ENCODE peak calls at places on chromosomes 12 and 14, in nine cellular contexts. E is heart right ventricle, B is GM23338, F is cardiac muscle cell, H is esophagus muscularis mucosa, X is Peyer's patch, O is fibroblast of mammary gland, M is RWPE1, K is AG09309. V is an unnamed sample.

GRCh38 chr12:120228291-120229070 is 27.6 kb upstream of the RPLP0 start:
- DNase-seq in X (peak), E (peak), M (peak), K (peak), F (peak), B (peak), H (no peak), O (peak), V (peak)

GRCh38 chr12:92272301-92272964 is 126.8 kb upstream of the BTG1 start:
- DNase-seq in B (peak), E (no peak), X (no peak), M (peak), H (peak), K (no peak), O (no peak), F (no peak), V (no peak)

GRCh38 chr14:64324461-64325255 is 30.5 kb upstream of the ESR2 start:
- DNase-seq in O (peak), F (no peak), E (no peak), B (no peak), H (no peak), M (peak), X (no peak), K (peak), V (no peak)

GRCh38 chr12:96263449-96263902 is 69.3 kb downstream of the ELK3 start:
- DNase-seq in M (no peak), H (no peak), E (peak), X (no peak), B (peak), F (no peak), K (no peak), O (no peak), V (no peak)

GRCh38 chr12:63150255-63151060 is 543 bp downstream of the AVPR1A start:
- DNase-seq in B (peak), O (no peak), M (no peak), H (no peak), K (no peak), E (peak), X (no peak), F (peak), V (no peak)

GRCh38 chr14:63564318-63564717 is 21.1 kb upstream of the PPP2R5E start:
- DNase-seq in B (no peak), E (no peak), M (no peak), O (no peak), K (no peak), F (no peak), X (no peak), H (no peak), V (no peak)

GRCh38 chr12:79983969-79984629 is 49.2 kb upstream of the PPP1R12A start:
- DNase-seq in X (no peak), E (no peak), O (peak), B (no peak), K (peak), H (no peak), F (no peak), M (peak), V (no peak)

GRCh38 chr12:124605150-124605549 is 37.7 kb upstream of the NCOR2 start:
- DNase-seq in H (no peak), B (no peak), M (no peak), F (no peak), K (no peak), E (no peak), O (no peak), X (no peak), V (no peak)

GRCh38 chr14:102578821-102579220 is 13.6 kb upstream of the RCOR1 start:
- DNase-seq in M (no peak), K (no peak), H (no peak), B (no peak), F (no peak), E (no peak), X (no peak), O (no peak), V (no peak)

GRCh38 chr12:131829795-131830334 is 1.7 kb downstream of the MMP17 start:
- DNase-seq in M (no peak), B (no peak), H (no peak), O (no peak), K (no peak), E (no peak), X (no peak), F (no peak), V (no peak)

GRCh38 chr12:106358410-106359241 is 1.1 kb downstream of the POLR3B start:
- DNase-seq in E (peak), M (no peak), K (peak), F (no peak), H (no peak), O (peak), B (no peak), X (peak), V (no peak)

GRCh38 chr12:117832459-117833457 is 136.0 kb downstream of the KSR2 start:
- DNase-seq in H (no peak), E (no peak), F (no peak), B (no peak), M (peak), O (peak), X (no peak), K (peak), V (no peak)

GRCh38 chr12:111257435-111257902 is 111.4 kb downstream of the PHETA1 start:
- DNase-seq in H (no peak), B (no peak), K (no peak), E (no peak), O (no peak), M (no peak), F (no peak), X (no peak), V (no peak)

GRCh38 chr14:80427101-80427500 is 215.8 kb upstream of the DIO2 start:
- DNase-seq in K (no peak), O (peak), M (no peak), H (no peak), B (no peak), F (no peak), X (no peak), E (no peak), V (no peak)

GRCh38 chr12:49017764-49018281 is 753 bp downstream of the PRKAG1 start:
- DNase-seq in E (no peak), O (peak), X (no peak), M (no peak), B (no peak), H (no peak), F (peak), K (no peak), V (no peak)

GRCh38 chr12:48072266-48072665 is 33.6 kb downstream of the SENP1 start:
- DNase-seq in O (no peak), H (no peak), K (no peak), B (no peak), X (no peak), E (no peak), F (no peak), M (no peak), V (no peak)

GRCh38 chr12:70598467-70599194 is 38.6 kb downstream of the PTPRB start:
- DNase-seq in H (no peak), O (no peak), X (no peak), E (no peak), F (peak), B (no peak), M (no peak), K (no peak), V (no peak)

GRCh38 chr12:61362037-61362436 is 898.2 kb upstream of the USP15 start:
- DNase-seq in E (no peak), O (no peak), X (no peak), F (no peak), M (no peak), K (no peak), B (no peak), H (no peak), V (no peak)

GRCh38 chr14:55556929-55557623 is 22.9 kb upstream of the KTN1 start:
- DNase-seq in E (peak), H (no peak), F (peak), K (peak), X (peak), B (no peak), O (peak), M (peak), V (no peak)

GRCh38 chr12:123713398-123714301 is 1.5 kb downstream of the ATP6V0A2 start:
- DNase-seq in K (no peak), X (peak), B (no peak), E (no peak), H (no peak), O (peak), F (no peak), M (no peak), V (no peak)

GRCh38 chr14:21068521-21069387 is 1.4 kb upstream of the ARHGEF40 start:
- DNase-seq in F (peak), H (no peak), E (peak), X (peak), B (peak), M (peak), O (peak), K (no peak), V (peak)

GRCh38 chr12:53231859-53232640 is at the start of gene RARG:
- DNase-seq in X (peak), O (peak), M (peak), K (no peak), F (no peak), B (peak), H (no peak), E (peak), V (no peak)

GRCh38 chr12:12244341-12244740 is 22.5 kb downstream of the LRP6 start:
- DNase-seq in E (no peak), K (no peak), M (no peak), H (no peak), O (no peak), X (no peak), F (no peak), B (no peak), V (no peak)

GRCh38 chr14:77265187-77265515 is 5.9 kb downstream of the NGB start:
- DNase-seq in M (no peak), B (no peak), E (no peak), O (no peak), K (no peak), H (no peak), X (no peak), F (no peak), V (no peak)

GRCh38 chr14:25868521-25869314 is 729.1 kb downstream of the NOVA1 start:
- DNase-seq in H (no peak), O (no peak), K (no peak), X (no peak), M (no peak), B (peak), F (no peak), E (no peak), V (no peak)

GRCh38 chr14:60051690-60052324 is 39.9 kb upstream of the PCNX4 start:
- DNase-seq in F (no peak), B (no peak), H (no peak), M (no peak), K (peak), E (no peak), X (no peak), O (peak), V (no peak)

GRCh38 chr12:110174373-110174996 is 50.3 kb downstream of the IFT81 start:
- DNase-seq in H (no peak), F (no peak), B (no peak), X (no peak), K (no peak), O (no peak), M (no peak), E (no peak), V (no peak)

GRCh38 chr14:104023325-104024055 is 62.0 kb upstream of the ASPG start:
- DNase-seq in M (no peak), X (no peak), B (no peak), O (peak), K (no peak), E (no peak), H (no peak), F (no peak), V (no peak)

GRCh38 chr14:104020471-104020870 is 65.0 kb upstream of the ASPG start:
- DNase-seq in X (no peak), F (no peak), E (no peak), K (no peak), H (no peak), M (no peak), O (no peak), B (no peak), V (no peak)

GRCh38 chr14:104019029-104019428 is 66.5 kb upstream of the ASPG start:
- DNase-seq in X (no peak), B (no peak), F (no peak), O (no peak), K (no peak), E (no peak), M (no peak), H (no peak), V (no peak)

GRCh38 chr14:104016873-104017650 is 68.4 kb upstream of the ASPG start:
- DNase-seq in K (no peak), O (no peak), H (no peak), X (no peak), F (no peak), M (no peak), B (no peak), E (no peak), V (no peak)

GRCh38 chr14:104019806-104020205 is 65.7 kb upstream of the ASPG start:
- DNase-seq in X (no peak), F (no peak), E (no peak), M (no peak), K (no peak), O (no peak), H (no peak), B (no peak), V (no peak)
- TF ChIP-seq CTCF in X (no peak), F (no peak), E (no peak), M (no peak), K (no peak), O (no peak), H (no peak), B (peak), V (no peak)

GRCh38 chr12:32402170-32402569 is 2.8 kb downstream of the FGD4 start:
- DNase-seq in M (no peak), H (no peak), X (no peak), E (no peak), F (no peak), K (no peak), B (no peak), O (no peak), V (no peak)
- TF ChIP-seq CTCF in M (no peak), H (no peak), X (no peak), E (no peak), F (no peak), K (no peak), B (peak), O (no peak), V (no peak)

GRCh38 chr12:2640281-2640680 is 154.5 kb upstream of the FKBP4 start:
- DNase-seq in B (no peak), H (no peak), K (peak), E (no peak), O (peak), F (no peak), M (peak), X (peak), V (no peak)
- TF ChIP-seq CTCF in B (peak), H (no peak), K (peak), E (no peak), O (peak), F (peak), M (no peak), X (no peak), V (no peak)

GRCh38 chr12:14930299-14930698 is 8.0 kb downstream of the ERP27 start:
- DNase-seq in F (no peak), M (no peak), O (no peak), H (no peak), B (no peak), K (no peak), E (no peak), X (no peak), V (no peak)
- TF ChIP-seq CTCF in F (no peak), M (no peak), O (no peak), H (peak), B (no peak), K (no peak), E (no peak), X (no peak), V (no peak)

GRCh38 chr14:24309538-24310386 is at the start of gene LTB4R2:
- DNase-seq in M (peak), K (no peak), B (no peak), F (no peak), O (no peak), H (no peak), E (no peak), X (no peak), V (no peak)

GRCh38 chr14:24312736-24313507 is 1.6 kb downstream of the LTB4R start:
- DNase-seq in F (no peak), X (peak), B (no peak), O (no peak), H (no peak), K (no peak), E (no peak), M (no peak), V (peak)

GRCh38 chr14:24310387-24310665 is 386 bp downstream of the LTB4R2 start:
- DNase-seq in B (no peak), F (no peak), O (no peak), M (no peak), E (no peak), K (no peak), X (no peak), H (no peak), V (no peak)

GRCh38 chr14:24311837-24312615 is 724 bp downstream of the LTB4R start:
- DNase-seq in F (no peak), X (no peak), O (peak), B (no peak), E (no peak), M (no peak), K (no peak), H (no peak), V (no peak)

GRCh38 chr14:24310666-24311604 is at the start of gene LTB4R:
- DNase-seq in F (no peak), K (no peak), M (no peak), O (peak), B (peak), E (peak), X (peak), H (no peak), V (peak)
- TF ChIP-seq CTCF in F (peak), K (peak), M (peak), O (no peak), B (peak), E (peak), X (peak), H (peak), V (peak)

DNA sequence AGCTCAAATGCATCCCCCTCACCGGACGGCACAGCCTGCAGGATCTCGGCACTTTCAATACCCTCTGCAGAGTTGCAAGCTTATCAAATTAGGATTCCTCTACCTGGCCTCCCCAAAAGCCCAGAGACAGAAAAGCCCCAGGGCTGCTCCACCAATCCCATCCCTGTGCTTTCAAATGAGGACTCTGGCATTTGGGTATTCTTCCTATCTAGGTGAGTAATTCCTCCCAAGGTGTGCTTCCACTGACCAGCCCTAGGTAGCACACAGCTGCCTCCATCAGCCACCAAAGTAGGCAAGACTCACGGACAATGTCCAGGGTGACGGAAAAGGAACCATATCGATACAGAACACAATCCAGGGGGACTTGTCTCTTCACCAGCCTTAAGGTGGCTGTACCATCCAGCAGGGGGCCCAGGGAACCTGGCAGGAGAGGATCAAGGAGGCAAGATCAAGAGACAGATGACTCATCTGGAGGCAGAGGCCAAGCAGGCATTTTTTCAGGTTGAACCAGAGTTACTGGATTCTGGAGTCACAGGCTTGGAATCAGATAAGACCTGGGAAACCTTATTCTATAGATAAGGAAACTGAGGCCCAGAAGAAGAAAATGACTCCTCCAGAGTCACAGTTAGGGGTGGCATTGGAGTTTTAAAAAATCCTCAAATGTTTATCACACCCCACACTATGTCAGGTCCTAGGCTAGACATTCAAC is 9.9 kb downstream of the PMEL start:
- DNase-seq in E (no peak), B (peak), O (peak), H (no peak), F (no peak), M (peak), K (no peak), X (peak), V (no peak)
- TF ChIP-seq CTCF in E (no peak), B (peak), O (peak), H (no peak), F (peak), M (no peak), K (peak), X (no peak), V (peak)

GRCh38 chr12:85573635-85574214 is 262.5 kb downstream of the RASSF9 start:
- DNase-seq in O (no peak), K (no peak), H (peak), M (no peak), E (no peak), B (no peak), X (no peak), F (no peak), V (no peak)

GRCh38 chr12:85574291-85574690 is 261.9 kb downstream of the RASSF9 start:
- DNase-seq in B (no peak), O (no peak), F (no peak), X (no peak), M (no peak), H (no peak), E (no peak), K (no peak), V (no peak)

GRCh38 chr12:85580562-85581168 is 255.5 kb downstream of the RASSF9 start:
- DNase-seq in E (no peak), X (no peak), K (no peak), M (no peak), B (no peak), F (no peak), O (peak), H (no peak), V (no peak)

GRCh38 chr12:85572956-85573355 is 263.3 kb downstream of the RASSF9 start:
- DNase-seq in B (no peak), X (no peak), F (no peak), K (no peak), H (no peak), O (no peak), E (no peak), M (no peak), V (no peak)

GRCh38 chr12:85575115-85576096 is 260.8 kb downstream of the RASSF9 start:
- DNase-seq in E (no peak), X (peak), F (peak), H (no peak), B (peak), M (peak), K (peak), O (peak), V (no peak)
- TF ChIP-seq CTCF in E (peak), X (no peak), F (peak), H (peak), B (peak), M (peak), K (peak), O (peak), V (no peak)

GRCh38 chr14:68659021-68659931 is 133.6 kb downstream of the ZFP36L1 start:
- DNase-seq in H (no peak), K (no peak), E (no peak), B (no peak), O (peak), M (no peak), F (no peak), X (no peak), V (no peak)
- TF ChIP-seq CTCF in H (no peak), K (no peak), E (no peak), B (no peak), O (no peak), M (no peak), F (no peak), X (no peak), V (no peak)

GRCh38 chr12:78970041-78970440 is 105.5 kb downstream of the SYT1 start:
- DNase-seq in F (no peak), M (peak), B (no peak), X (no peak), E (no peak), H (no peak), K (no peak), O (peak), V (no peak)
- TF ChIP-seq CTCF in F (no peak), M (no peak), B (no peak), X (no peak), E (no peak), H (no peak), K (no peak), O (no peak), V (no peak)

GRCh38 chr14:75426332-75427125 is 1.3 kb upstream of the JDP2 start:
- DNase-seq in E (no peak), X (peak), B (no peak), O (no peak), F (no peak), K (no peak), H (no peak), M (no peak), V (no peak)

GRCh38 chr14:75428230-75429104 is 645 bp downstream of the JDP2 start:
- DNase-seq in O (no peak), K (no peak), M (peak), B (peak), H (no peak), F (peak), E (peak), X (no peak), V (no peak)

GRCh38 chr14:75429562-75429961 is 1.7 kb downstream of the JDP2 start:
- DNase-seq in O (no peak), M (no peak), K (no peak), X (no peak), F (no peak), B (no peak), H (no peak), E (no peak), V (no peak)

GRCh38 chr14:75427126-75427481 is 718 bp upstream of the JDP2 start:
- DNase-seq in E (peak), K (no peak), F (no peak), B (no peak), O (no peak), H (no peak), M (no peak), X (no peak), V (no peak)

GRCh38 chr14:75427482-75428229 is at the start of gene JDP2:
- DNase-seq in H (peak), E (peak), F (peak), B (peak), M (peak), O (peak), X (peak), K (peak), V (peak)
- TF ChIP-seq CTCF in H (peak), E (no peak), F (no peak), B (no peak), M (no peak), O (no peak), X (no peak), K (peak), V (no peak)

V was measured in CD4-positive, alpha-beta T cell.